ENCODE peak calls at places on chromosomes 16 and 17, in ten cellular contexts. D is PC-9, T is suprapubic skin, R is adipocyte, I is body of pancreas, A is dorsolateral prefrontal cortex, B is fibroblast of lung, S is bronchial epithelial cell, P is GM23338, G is uterus. X is an unnamed sample.

GRCh38 chr17:74836691-74837467 is 22.8 kb downstream of the GRIN2C start:
- DNase-seq in B (no peak), T (no peak), I (no peak), R (no peak), D (no peak), A (peak; percentile 76), P (no peak), G (no peak), S (no peak), X (no peak)

GRCh38 chr16:27455700-27456099 is 53.7 kb downstream of the IL21R start:
- DNase-seq in R (no peak), I (no peak), G (no peak), A (no peak), T (no peak), D (no peak), S (peak; percentile 83), B (no peak), P (no peak), X (no peak)

GRCh38 chr16:56284521-56284920 is 93.2 kb downstream of the GNAO1 start:
- DNase-seq in R (no peak), A (no peak), S (no peak), B (no peak), G (no peak), D (peak; percentile 40), P (no peak), T (no peak), I (no peak), X (no peak)

GRCh38 chr16:7744546-7745294 is 412.1 kb downstream of the RBFOX1 start:
- DNase-seq in B (no peak), P (no peak), T (no peak), S (no peak), G (no peak), R (no peak), I (no peak), D (no peak), A (peak; percentile 63), X (no peak)

GRCh38 chr17:41498276-41498675 is 7.1 kb downstream of the KRT13 start:
- DNase-seq in R (no peak), B (no peak), G (no peak), I (no peak), T (no peak), P (no peak), S (peak; percentile 55), A (no peak), D (no peak), X (no peak)

GRCh38 chr17:20059728-20060188 is 50.6 kb downstream of the SPECC1 start:
- DNase-seq in T (no peak), R (peak; percentile 11), G (no peak), B (no peak), A (no peak), S (peak; percentile 78), I (no peak), D (peak; percentile 55), P (no peak), X (no peak)

GRCh38 chr16:23552171-23552570 is 5.0 kb downstream of the EARS2 start:
- DNase-seq in A (no peak), D (no peak), G (no peak), P (no peak), R (no peak), B (no peak), T (no peak), I (no peak), S (no peak), X (no peak)

GRCh38 chr17:48605409-48605864 is 651 bp upstream of the HOXB6 start:
- DNase-seq in A (no peak), R (no peak), T (no peak), B (no peak), P (peak; percentile 59), D (no peak), I (no peak), S (no peak), G (no peak), X (peak; percentile 30)

GRCh38 chr17:40854175-40854814 is 12.7 kb downstream of the KRT12 start:
- DNase-seq in A (no peak), T (no peak), G (no peak), S (peak; percentile 93), D (no peak), R (peak; percentile 93), I (no peak), P (no peak), B (peak; percentile 90), X (no peak)

GRCh38 chr17:8209909-8210760 is at the start of gene AURKB:
- DNase-seq in P (peak; percentile 99), T (peak; percentile 98), B (peak; percentile 94), S (peak; percentile 92), G (peak; percentile 97), R (peak; percentile 98), A (peak; percentile 95), I (peak; percentile 95), D (peak; percentile 96), X (peak; percentile 95)

GRCh38 chr17:8206536-8206935 is 3.8 kb downstream of the AURKB start:
- DNase-seq in I (no peak), A (no peak), R (no peak), G (no peak), B (no peak), S (no peak), P (no peak), T (no peak), D (no peak), X (no peak)

GRCh38 chr17:8212312-8213180 is 2.2 kb upstream of the AURKB start:
- DNase-seq in G (no peak), A (no peak), S (no peak), R (no peak), P (no peak), T (no peak), D (no peak), I (no peak), B (no peak), X (no peak)

GRCh38 chr17:8204761-8205555 is 5.4 kb downstream of the AURKB start:
- DNase-seq in D (no peak), R (no peak), B (no peak), I (no peak), S (no peak), P (no peak), A (no peak), T (no peak), G (no peak), X (no peak)

DNA sequence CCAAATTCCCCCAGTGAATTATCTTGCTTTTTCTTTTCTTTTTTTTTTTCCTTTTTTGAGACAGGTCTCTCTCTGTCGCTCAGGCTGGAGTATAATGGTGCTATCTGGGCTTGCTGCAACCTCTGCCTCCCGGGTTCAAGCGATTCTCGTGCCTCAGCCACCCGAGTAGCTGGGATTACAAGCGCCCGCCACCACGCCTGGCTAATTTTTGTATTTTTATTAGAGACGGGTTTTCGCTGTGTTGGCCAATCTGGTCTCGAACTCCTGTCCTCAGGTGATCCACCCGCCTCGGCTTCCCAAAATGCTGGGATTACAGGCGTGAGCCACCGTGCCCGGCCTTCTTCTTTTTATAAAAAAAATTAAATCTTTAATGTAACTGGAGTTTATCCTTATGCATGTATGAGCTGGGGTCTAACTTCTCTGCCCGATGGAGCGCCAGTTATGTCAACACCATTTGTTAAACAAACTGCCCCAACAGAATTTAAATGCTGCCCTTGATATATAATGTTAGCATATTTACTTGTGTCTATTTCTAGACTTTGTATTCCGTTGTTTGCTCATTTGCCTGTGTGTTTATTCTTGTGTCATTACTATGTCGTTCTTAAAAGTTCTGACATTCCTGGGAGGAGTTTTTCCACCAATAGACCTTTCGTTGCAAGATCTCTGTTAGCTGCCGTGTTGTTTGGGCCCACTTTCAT is 535 bp upstream of the AURKB start:
- DNase-seq in P (no peak), T (no peak), A (no peak), R (peak; percentile 25), S (no peak), I (no peak), D (no peak), G (no peak), B (no peak), X (peak; percentile 27)
- H3K4me3 ChIP-seq in P (peak overlapping the region; percentile 72), T (peak overlapping the region; percentile 57), A (peak overlapping the region; percentile 61), R (peak overlapping the region; percentile 86), S (peak overlapping the region; percentile 72), I (peak overlapping the region; percentile 48), D (peak overlapping the region; percentile 70), G (peak overlapping the region; percentile 35), B (peak overlapping the region; percentile 83), X (peak overlapping the region; percentile 97)

DNA sequence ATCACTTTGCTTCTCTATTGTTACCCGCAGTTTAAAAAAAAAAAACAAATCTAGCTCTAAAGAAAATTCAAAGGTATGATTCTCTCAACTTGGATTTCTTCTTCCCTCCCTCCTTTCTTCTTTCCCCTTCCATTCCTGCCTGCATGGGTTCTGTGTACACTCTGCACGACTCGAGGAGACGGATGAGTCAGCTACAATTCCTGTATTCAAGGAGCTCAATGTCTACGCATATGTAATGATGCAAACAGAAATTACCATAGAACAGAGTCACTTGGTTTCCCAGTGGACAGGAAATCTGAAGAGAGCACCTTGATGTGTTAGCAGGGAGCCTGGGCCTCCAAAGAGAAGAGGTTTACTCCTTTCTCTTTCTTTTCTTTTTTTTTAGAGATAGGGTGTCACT is 92.3 kb downstream of the VPS53 start:
- DNase-seq in A (no peak), T (no peak), G (no peak), S (peak; percentile 79), D (no peak), R (peak; percentile 39), I (no peak), B (peak; percentile 88), P (no peak), X (no peak)
- H3K27me3 ChIP-seq in A (no peaks in the 10 kb centered on the region), T (no peaks in the 10 kb centered on the region), G (no peaks in the 10 kb centered on the region), S (no peaks in the 10 kb centered on the region), D (no peaks in the 10 kb centered on the region), R (no peaks in the 10 kb centered on the region), I (no peaks in the 10 kb centered on the region), B (no peaks in the 10 kb centered on the region), P (no peaks in the 10 kb centered on the region), X (no peaks in the 10 kb centered on the region)

DNA sequence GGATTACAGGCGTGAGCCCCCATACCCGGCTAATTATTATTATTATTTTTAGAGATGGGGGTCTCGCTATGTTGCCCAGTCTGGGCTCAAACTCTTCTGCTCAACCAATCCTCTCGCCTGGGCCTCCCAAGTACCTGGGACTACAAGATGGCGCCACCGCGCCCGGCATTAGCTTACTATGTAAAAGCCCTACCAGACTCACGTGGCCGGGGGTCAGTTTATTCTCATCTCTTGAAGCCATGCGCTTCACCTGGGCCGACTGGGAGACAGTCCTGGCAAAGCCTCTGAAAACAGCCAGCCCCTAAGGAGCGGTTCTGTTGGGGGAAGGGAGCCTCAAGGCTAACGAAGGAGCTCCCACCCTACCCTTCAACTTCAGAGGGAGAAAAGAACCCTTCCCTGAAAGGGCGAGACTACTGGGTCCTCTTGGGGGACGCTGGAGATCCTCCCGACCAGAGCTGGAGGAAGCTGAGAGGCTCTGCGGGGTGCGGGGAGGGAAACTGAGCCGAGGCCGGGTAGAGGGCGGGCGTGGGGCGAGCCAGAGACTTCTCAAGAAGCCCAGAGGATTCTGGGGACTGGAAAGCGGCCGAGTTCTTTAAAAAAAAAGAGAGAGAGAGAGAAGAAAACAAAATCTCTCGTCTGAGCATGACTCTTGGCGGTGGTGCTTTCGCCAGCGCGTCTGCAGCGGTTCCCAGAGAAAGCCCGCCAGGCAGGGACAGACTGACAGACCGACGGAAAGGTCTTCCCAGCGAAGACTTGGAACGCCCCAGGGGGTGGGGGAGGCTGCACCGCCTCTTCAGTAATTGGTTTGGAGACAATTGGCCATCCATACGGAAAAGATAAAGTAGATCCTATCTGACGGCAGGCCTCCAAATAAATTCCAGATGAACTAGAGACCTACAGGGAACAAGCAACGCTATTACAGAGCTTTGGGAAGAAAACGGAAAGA is 5.6 kb upstream of the TUBG2 start:
- DNase-seq in G (peak; percentile 82), A (no peak), I (peak; percentile 68), T (peak; percentile 77), S (no peak), P (peak; percentile 76), R (peak; percentile 90), B (peak; percentile 73), D (no peak), X (no peak)
- H3K4me3 ChIP-seq in G (peak overlapping the region; percentile 25), A (peak overlapping the region; percentile 31), I (no peak overlapping the region), T (peak overlapping the region; percentile 41), S (peak overlapping the region; percentile 12), P (peak overlapping the region; percentile 68), R (peak overlapping the region; percentile 81), B (peak overlapping the region; percentile 50), D (no peak overlapping the region), X (no peak overlapping the region)

GRCh38 chr17:79338142-79338541 is 263.5 kb downstream of the ENGASE start:
- DNase-seq in B (no peak), A (no peak), P (peak; percentile 36), G (no peak), T (no peak), S (no peak), I (no peak), D (no peak), R (peak; percentile 5), X (no peak)
- H3K27me3 ChIP-seq in B (no peaks in the 10 kb centered on the region), A (no peaks in the 10 kb centered on the region), P (no peaks in the 10 kb centered on the region), G (no peaks in the 10 kb centered on the region), T (peaks cover 43% of the 10 kb centered on the region), S (no peaks in the 10 kb centered on the region), I (no peaks in the 10 kb centered on the region), D (peaks cover 88% of the 10 kb centered on the region), R (peaks cover 49% of the 10 kb centered on the region), X (peaks cover 45% of the 10 kb centered on the region)

X was measured in SJCRH30.